ENCODE peak calls at places on chromosome 19, in five cellular contexts. One of them, this sample, is unnamed.

GRCh38 chr19:32345261-32346207 is at the start of gene ZNF507:
- DNase-seq in BE2C: peak; percentile 92
- DNase-seq in heart right ventricle: peak; percentile 87
- DNase-seq in effector memory CD4-positive, alpha-beta T cell: peak; percentile 65
- DNase-seq in SJCRH30: peak; percentile 93
- DNase-seq in this sample: peak; percentile 77

GRCh38 chr19:12779162-12779993 is 4.0 kb upstream of the HOOK2 start:
- DNase-seq in heart right ventricle: peak; percentile 64
- DNase-seq in effector memory CD4-positive, alpha-beta T cell: no peak
- DNase-seq in BE2C: peak; percentile 78
- DNase-seq in SJCRH30: peak; percentile 91
- DNase-seq in this sample: no peak

GRCh38 chr19:14478113-14478545 is 3.0 kb upstream of the PTGER1 start:
- DNase-seq in heart right ventricle: no peak
- DNase-seq in BE2C: no peak
- DNase-seq in SJCRH30: no peak
- DNase-seq in effector memory CD4-positive, alpha-beta T cell: no peak
- DNase-seq in this sample: no peak

GRCh38 chr19:43315851-43316250 is 37.6 kb upstream of the CD177 start:
- DNase-seq in BE2C: no peak
- DNase-seq in heart right ventricle: no peak
- DNase-seq in SJCRH30: no peak
- DNase-seq in effector memory CD4-positive, alpha-beta T cell: no peak
- DNase-seq in this sample: no peak

GRCh38 chr19:36373638-36374156 is 5.3 kb downstream of the ZFP14 start:
- DNase-seq in heart right ventricle: no peak
- DNase-seq in effector memory CD4-positive, alpha-beta T cell: no peak
- DNase-seq in BE2C: no peak
- DNase-seq in SJCRH30: no peak
- DNase-seq in this sample: no peak

GRCh38 chr19:12783226-12783848 is 7.9 kb upstream of the JUNB start:
- DNase-seq in SJCRH30: peak; percentile 57
- DNase-seq in heart right ventricle: peak; percentile 20
- DNase-seq in effector memory CD4-positive, alpha-beta T cell: no peak
- DNase-seq in BE2C: no peak
- DNase-seq in this sample: no peak

GRCh38 chr19:50327013-50327412 is 2.2 kb downstream of the KCNC3 start:
- DNase-seq in heart right ventricle: no peak
- DNase-seq in BE2C: no peak
- DNase-seq in effector memory CD4-positive, alpha-beta T cell: no peak
- DNase-seq in SJCRH30: no peak
- DNase-seq in this sample: no peak

GRCh38 chr19:13726323-13726722 is 38.0 kb upstream of the MRI1 start:
- DNase-seq in BE2C: no peak
- DNase-seq in heart right ventricle: no peak
- DNase-seq in SJCRH30: no peak
- DNase-seq in effector memory CD4-positive, alpha-beta T cell: no peak
- DNase-seq in this sample: no peak

GRCh38 chr19:5081441-5082161 is 112.7 kb downstream of the KDM4B start:
- DNase-seq in effector memory CD4-positive, alpha-beta T cell: no peak
- DNase-seq in SJCRH30: no peak
- DNase-seq in BE2C: no peak
- DNase-seq in heart right ventricle: no peak
- DNase-seq in this sample: no peak

GRCh38 chr19:40803857-40804782 is 5.1 kb downstream of the EGLN2 start:
- DNase-seq in heart right ventricle: peak; percentile 61
- DNase-seq in SJCRH30: no peak
- DNase-seq in effector memory CD4-positive, alpha-beta T cell: peak; percentile 66
- DNase-seq in BE2C: no peak
- DNase-seq in this sample: peak; percentile 68

GRCh38 chr19:45160870-45161714 is at the start of gene NKPD1:
- DNase-seq in SJCRH30: peak; percentile 34
- DNase-seq in heart right ventricle: no peak
- DNase-seq in effector memory CD4-positive, alpha-beta T cell: no peak
- DNase-seq in BE2C: peak; percentile 56
- DNase-seq in this sample: peak; percentile 47

GRCh38 chr19:17333611-17334413 is 843 bp downstream of the ANO8 start:
- DNase-seq in effector memory CD4-positive, alpha-beta T cell: peak; percentile 61
- DNase-seq in BE2C: no peak
- DNase-seq in SJCRH30: no peak
- DNase-seq in heart right ventricle: no peak
- DNase-seq in this sample: peak; percentile 54

GRCh38 chr19:36072081-36072480 is 17.4 kb downstream of the WDR62 start:
- DNase-seq in heart right ventricle: no peak
- DNase-seq in BE2C: no peak
- DNase-seq in SJCRH30: no peak
- DNase-seq in effector memory CD4-positive, alpha-beta T cell: no peak
- DNase-seq in this sample: no peak

GRCh38 chr19:10295305-10295846 is 5.6 kb downstream of the ICAM5 start:
- DNase-seq in BE2C: no peak
- DNase-seq in effector memory CD4-positive, alpha-beta T cell: peak; percentile 51
- DNase-seq in heart right ventricle: peak; percentile 44
- DNase-seq in SJCRH30: no peak
- DNase-seq in this sample: peak; percentile 63

GRCh38 chr19:18271433-18271841 is 2.8 kb downstream of the IQCN start:
- DNase-seq in BE2C: no peak
- DNase-seq in effector memory CD4-positive, alpha-beta T cell: no peak
- DNase-seq in heart right ventricle: no peak
- DNase-seq in SJCRH30: no peak
- DNase-seq in this sample: no peak

GRCh38 chr19:5993516-5994406 is 15.8 kb upstream of the RANBP3 start:
- DNase-seq in BE2C: peak; percentile 97
- DNase-seq in SJCRH30: peak; percentile 82
- DNase-seq in effector memory CD4-positive, alpha-beta T cell: no peak
- DNase-seq in heart right ventricle: peak; percentile 75
- DNase-seq in this sample: no peak

GRCh38 chr19:5718579-5719273 is 1.2 kb downstream of the LONP1 start:
- DNase-seq in effector memory CD4-positive, alpha-beta T cell: no peak
- DNase-seq in SJCRH30: peak; percentile 38
- DNase-seq in heart right ventricle: no peak
- DNase-seq in BE2C: no peak
- DNase-seq in this sample: no peak

GRCh38 chr19:31675187-31675913 is 326.1 kb upstream of the TSHZ3 start:
- DNase-seq in SJCRH30: peak; percentile 36
- DNase-seq in BE2C: no peak
- DNase-seq in heart right ventricle: no peak
- DNase-seq in effector memory CD4-positive, alpha-beta T cell: no peak
- DNase-seq in this sample: no peak

GRCh38 chr19:49849433-49850220 is 1.3 kb upstream of the PTOV1 start:
- DNase-seq in SJCRH30: no peak
- DNase-seq in heart right ventricle: no peak
- DNase-seq in BE2C: no peak
- DNase-seq in effector memory CD4-positive, alpha-beta T cell: no peak
- DNase-seq in this sample: no peak

GRCh38 chr19:11088508-11089253 is 582 bp upstream of the LDLR start:
- DNase-seq in SJCRH30: peak; percentile 33
- DNase-seq in BE2C: no peak
- DNase-seq in heart right ventricle: no peak
- DNase-seq in effector memory CD4-positive, alpha-beta T cell: no peak
- DNase-seq in this sample: peak; percentile 48

GRCh38 chr19:33064117-33064777 is 441 bp downstream of the RHPN2 start:
- DNase-seq in BE2C: peak; percentile 54
- DNase-seq in SJCRH30: peak; percentile 38
- DNase-seq in heart right ventricle: peak; percentile 27
- DNase-seq in effector memory CD4-positive, alpha-beta T cell: no peak
- DNase-seq in this sample: no peak

GRCh38 chr19:18362934-18363542 is 22.6 kb downstream of the PGPEP1 start:
- DNase-seq in SJCRH30: no peak
- DNase-seq in effector memory CD4-positive, alpha-beta T cell: no peak
- DNase-seq in heart right ventricle: no peak
- DNase-seq in BE2C: no peak
- DNase-seq in this sample: no peak

GRCh38 chr19:20182232-20182785 is 15.3 kb downstream of the ZNF486 start:
- DNase-seq in BE2C: no peak
- DNase-seq in heart right ventricle: no peak
- DNase-seq in effector memory CD4-positive, alpha-beta T cell: no peak
- DNase-seq in SJCRH30: no peak
- DNase-seq in this sample: no peak

GRCh38 chr19:50416034-50416814 is 2.5 kb upstream of the SPIB start:
- DNase-seq in effector memory CD4-positive, alpha-beta T cell: no peak
- DNase-seq in BE2C: no peak
- DNase-seq in heart right ventricle: no peak
- DNase-seq in SJCRH30: no peak
- DNase-seq in this sample: no peak

GRCh38 chr19:48069435-48069834 is 25.6 kb upstream of the CABP5 start:
- DNase-seq in effector memory CD4-positive, alpha-beta T cell: no peak
- DNase-seq in heart right ventricle: no peak
- DNase-seq in BE2C: no peak
- DNase-seq in SJCRH30: no peak
- DNase-seq in this sample: no peak
- H3K36me3 ChIP-seq in effector memory CD4-positive, alpha-beta T cell: no peaks in the 10 kb centered on the region
- H3K36me3 ChIP-seq in heart right ventricle: no peaks in the 10 kb centered on the region
- H3K36me3 ChIP-seq in BE2C: no peaks in the 10 kb centered on the region
- H3K36me3 ChIP-seq in SJCRH30: no peaks in the 10 kb centered on the region
- H3K36me3 ChIP-seq in this sample: no peaks in the 10 kb centered on the region

GRCh38 chr19:51938936-51939335 is 11.7 kb downstream of the ZNF613 start:
- DNase-seq in BE2C: no peak
- DNase-seq in heart right ventricle: no peak
- DNase-seq in SJCRH30: no peak
- DNase-seq in effector memory CD4-positive, alpha-beta T cell: no peak
- DNase-seq in this sample: no peak
- H3K9me3 ChIP-seq in BE2C: no peaks in the 10 kb centered on the region
- H3K9me3 ChIP-seq in heart right ventricle: no peaks in the 10 kb centered on the region
- H3K9me3 ChIP-seq in SJCRH30: peaks cover 8% of the 10 kb centered on the region
- H3K9me3 ChIP-seq in effector memory CD4-positive, alpha-beta T cell: peaks cover 39% of the 10 kb centered on the region
- H3K9me3 ChIP-seq in this sample: peaks cover 9% of the 10 kb centered on the region

GRCh38 chr19:3723110-3723488 is 14.9 kb downstream of the TJP3 start:
- DNase-seq in SJCRH30: no peak
- DNase-seq in effector memory CD4-positive, alpha-beta T cell: no peak
- DNase-seq in heart right ventricle: no peak
- DNase-seq in BE2C: no peak
- DNase-seq in this sample: no peak

GRCh38 chr19:3722443-3723109 is 14.4 kb downstream of the TJP3 start:
- DNase-seq in heart right ventricle: no peak
- DNase-seq in SJCRH30: no peak
- DNase-seq in effector memory CD4-positive, alpha-beta T cell: no peak
- DNase-seq in BE2C: no peak
- DNase-seq in this sample: peak; percentile 92

GRCh38 chr19:3723883-3724282 is 15.7 kb downstream of the TJP3 start:
- DNase-seq in heart right ventricle: no peak
- DNase-seq in BE2C: no peak
- DNase-seq in effector memory CD4-positive, alpha-beta T cell: no peak
- DNase-seq in SJCRH30: peak; percentile 26
- DNase-seq in this sample: no peak

GRCh38 chr19:3725121-3725520 is 16.9 kb downstream of the TJP3 start:
- DNase-seq in SJCRH30: no peak
- DNase-seq in BE2C: no peak
- DNase-seq in heart right ventricle: no peak
- DNase-seq in effector memory CD4-positive, alpha-beta T cell: no peak
- DNase-seq in this sample: no peak

DNA sequence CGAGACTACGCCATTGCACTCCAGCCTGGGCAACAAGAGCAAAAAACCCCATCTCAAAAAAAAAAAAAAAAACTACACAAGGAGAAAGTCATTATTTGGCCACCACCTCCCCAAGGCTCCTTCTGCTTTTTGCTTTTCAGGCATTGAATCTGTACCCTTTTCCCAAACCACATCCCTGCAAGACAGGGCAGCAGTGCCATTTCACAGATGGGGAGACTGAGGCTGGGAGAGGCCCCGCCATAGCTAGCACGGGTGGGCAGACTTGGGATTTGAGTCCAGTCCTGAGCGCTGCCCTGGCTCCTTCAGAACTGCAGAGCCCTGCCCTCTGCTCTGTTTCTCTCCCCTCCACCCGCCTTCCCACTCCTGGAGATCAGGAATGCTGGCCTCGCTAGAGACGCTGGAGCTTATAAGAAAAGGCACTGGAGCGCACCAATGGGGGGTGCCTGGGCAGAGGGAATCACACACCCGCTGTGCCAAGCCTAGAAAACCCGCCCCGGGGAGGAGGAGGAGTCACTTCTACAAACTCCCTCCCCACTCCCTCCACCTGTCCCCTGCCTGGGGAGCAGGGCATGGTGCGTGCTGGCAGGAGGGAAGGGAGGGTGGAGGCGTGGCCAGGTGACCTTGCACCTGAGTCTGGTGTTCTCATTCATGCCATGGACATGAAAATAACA is 17.6 kb downstream of the TJP3 start:
- DNase-seq in heart right ventricle: no peak
- DNase-seq in effector memory CD4-positive, alpha-beta T cell: no peak
- DNase-seq in SJCRH30: no peak
- DNase-seq in BE2C: no peak
- DNase-seq in this sample: peak; percentile 98
- H3K4me1 ChIP-seq in heart right ventricle: no peaks in the 10 kb centered on the region
- H3K4me1 ChIP-seq in effector memory CD4-positive, alpha-beta T cell: peaks cover 14% of the 10 kb centered on the region
- H3K4me1 ChIP-seq in SJCRH30: no peaks in the 10 kb centered on the region
- H3K4me1 ChIP-seq in BE2C: no peaks in the 10 kb centered on the region
- H3K4me1 ChIP-seq in this sample: no peaks in the 10 kb centered on the region

GRCh38 chr19:55355213-55355821 is 798 bp upstream of the COX6B2 start:
- DNase-seq in SJCRH30: peak; percentile 58
- DNase-seq in heart right ventricle: no peak
- DNase-seq in BE2C: no peak
- DNase-seq in effector memory CD4-positive, alpha-beta T cell: no peak
- DNase-seq in this sample: no peak

GRCh38 chr19:55354698-55355212 is at the start of gene COX6B2:
- DNase-seq in effector memory CD4-positive, alpha-beta T cell: no peak
- DNase-seq in heart right ventricle: no peak
- DNase-seq in BE2C: no peak
- DNase-seq in SJCRH30: no peak
- DNase-seq in this sample: no peak

GRCh38 chr19:55352746-55353145 is 1.8 kb downstream of the COX6B2 start:
- DNase-seq in effector memory CD4-positive, alpha-beta T cell: no peak
- DNase-seq in BE2C: no peak
- DNase-seq in SJCRH30: no peak
- DNase-seq in heart right ventricle: no peak
- DNase-seq in this sample: no peak

GRCh38 chr19:55353356-55353802 is 1.1 kb downstream of the COX6B2 start:
- DNase-seq in effector memory CD4-positive, alpha-beta T cell: no peak
- DNase-seq in SJCRH30: no peak
- DNase-seq in BE2C: no peak
- DNase-seq in heart right ventricle: no peak
- DNase-seq in this sample: no peak

DNA sequence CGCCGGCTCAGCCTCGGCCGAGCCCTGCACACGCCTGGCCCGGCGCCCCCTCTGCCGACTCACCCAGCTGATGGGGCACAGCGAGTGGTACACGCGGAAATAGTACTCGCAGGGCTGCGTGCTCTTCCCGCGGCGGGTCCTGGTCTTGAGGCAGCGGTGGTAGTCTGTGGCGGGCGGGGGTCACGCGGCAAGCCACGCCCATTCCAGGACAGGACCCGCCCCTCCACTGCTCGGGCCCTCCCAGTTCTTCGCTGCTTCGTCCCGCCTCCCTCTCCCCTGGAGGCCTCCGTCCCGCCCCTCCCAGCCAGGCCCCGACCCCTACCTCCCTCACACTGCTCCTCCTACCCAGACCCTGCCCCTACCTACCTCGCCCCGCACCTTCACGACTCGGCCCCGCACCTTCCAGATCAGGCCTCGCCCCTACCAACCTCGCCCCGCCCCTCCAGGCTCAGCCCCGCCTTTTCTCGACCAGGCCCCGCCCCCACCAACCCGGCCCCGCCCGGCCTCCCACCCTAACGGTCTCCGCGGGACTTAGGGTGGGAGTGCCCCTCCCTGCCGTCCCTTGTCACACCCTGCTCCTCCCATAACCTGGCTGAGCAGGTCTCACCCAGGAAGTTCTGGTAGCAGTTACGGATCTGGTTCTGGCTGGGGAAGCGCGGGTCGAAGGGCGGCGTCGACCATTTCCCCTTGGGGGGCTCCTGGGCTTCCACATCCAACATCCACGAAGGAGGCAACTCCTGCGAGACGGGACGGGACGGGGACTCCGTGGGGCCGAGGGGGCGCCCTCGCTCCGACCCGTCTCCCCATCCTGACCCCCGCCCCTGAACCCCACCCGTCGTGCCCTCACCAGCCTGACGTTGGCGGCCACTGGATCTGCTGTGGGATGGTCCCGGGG is 469 bp downstream of the COX6B2 start:
- DNase-seq in SJCRH30: no peak
- DNase-seq in effector memory CD4-positive, alpha-beta T cell: peak; percentile 51
- DNase-seq in BE2C: peak; percentile 82
- DNase-seq in heart right ventricle: peak; percentile 61
- DNase-seq in this sample: peak; percentile 45
- H3K36me3 ChIP-seq in SJCRH30: peaks cover 3% of the 10 kb centered on the region
- H3K36me3 ChIP-seq in effector memory CD4-positive, alpha-beta T cell: no peaks in the 10 kb centered on the region
- H3K36me3 ChIP-seq in BE2C: no peaks in the 10 kb centered on the region
- H3K36me3 ChIP-seq in heart right ventricle: no peaks in the 10 kb centered on the region
- H3K36me3 ChIP-seq in this sample: no peaks in the 10 kb centered on the region